ENCODE peak calls at places on chromosomes 2 and 18, in seven cellular contexts. C, G, N, J, D, V and H are unnamed samples. For H3K9me3 and H3K4me1, the result is how much of the 10 kb centered on the place peaks cover.

GRCh38 chr2:15780912-15781574 is 159.3 kb upstream of the MYCN start:
- DNase-seq in C (no peak), G (no peak), N (no peak), J (no peak), D (no peak), V (no peak), H (no peak)

GRCh38 chr18:48929951-48930713 is 20.6 kb downstream of the SMAD7 start:
- DNase-seq in C (peak), G (peak), N (no peak), J (no peak), D (no peak), V (no peak), H (no peak)

GRCh38 chr2:207160115-207160514 is 5.6 kb downstream of the KLF7 start:
- DNase-seq in C (no peak), G (no peak), N (no peak), J (no peak), D (no peak), V (no peak), H (no peak)

GRCh38 chr2:61138859-61139258 is 23.1 kb upstream of the C2orf74 start:
- DNase-seq in C (no peak), G (no peak), N (no peak), J (no peak), D (no peak), V (no peak), H (no peak)

GRCh38 chr2:70397186-70397585 is 95.3 kb upstream of the FAM136A start:
- DNase-seq in C (no peak), G (no peak), N (no peak), J (no peak), D (no peak), V (no peak), H (no peak)

GRCh38 chr18:6744816-6745455 is 15.4 kb downstream of the ARHGAP28 start:
- DNase-seq in C (no peak), G (no peak), N (no peak), J (no peak), D (no peak), V (no peak), H (no peak)

GRCh38 chr2:240223631-240224030 is 83.2 kb upstream of the OTOS start:
- DNase-seq in C (no peak), G (no peak), N (no peak), J (no peak), D (no peak), V (no peak), H (no peak)

GRCh38 chr2:46379213-46380037 is 82.2 kb downstream of the EPAS1 start:
- DNase-seq in C (no peak), G (no peak), N (no peak), J (no peak), D (no peak), V (no peak), H (no peak)

GRCh38 chr2:25029183-25029554 is 12.7 kb upstream of the EFR3B start:
- DNase-seq in C (no peak), G (no peak), N (no peak), J (no peak), D (no peak), V (no peak), H (no peak)

GRCh38 chr2:59259913-59260312 is 1018.8 kb upstream of the FANCL start:
- DNase-seq in C (no peak), G (no peak), N (no peak), J (no peak), D (no peak), V (no peak), H (no peak)

GRCh38 chr2:32810909-32811495 is 135.8 kb upstream of the LTBP1 start:
- DNase-seq in C (no peak), G (no peak), N (no peak), J (no peak), D (no peak), V (no peak), H (no peak)

GRCh38 chr2:6968319-6969100 is 51.3 kb downstream of the RNF144A start:
- DNase-seq in C (peak), G (peak), N (no peak), J (no peak), D (no peak), V (no peak), H (no peak)

GRCh38 chr2:36354816-36355156 is 792 bp upstream of the CRIM1 start:
- DNase-seq in C (no peak), G (no peak), N (no peak), J (no peak), D (no peak), V (no peak), H (no peak)

GRCh38 chr2:127082974-127083373 is 24.0 kb downstream of the BIN1 start:
- DNase-seq in C (no peak), G (no peak), N (no peak), J (no peak), D (no peak), V (no peak), H (no peak)

GRCh38 chr2:236663671-236664101 is 94.1 kb downstream of the ACKR3 start:
- DNase-seq in C (no peak), G (no peak), N (no peak), J (no peak), D (no peak), V (no peak), H (no peak)

GRCh38 chr2:159226059-159226461 is 60.4 kb downstream of the WDSUB1 start:
- DNase-seq in C (peak), G (no peak), N (peak), J (no peak), D (peak), V (peak), H (peak)

GRCh38 chr18:5463390-5463789 is 80.4 kb downstream of the EPB41L3 start:
- DNase-seq in C (no peak), G (no peak), N (no peak), J (no peak), D (no peak), V (no peak), H (no peak)

GRCh38 chr2:143601828-143602227 is 472.6 kb downstream of the ARHGAP15 start:
- DNase-seq in C (no peak), G (no peak), N (no peak), J (no peak), D (no peak), V (no peak), H (no peak)

GRCh38 chr18:3948958-3949357 is 499.0 kb downstream of the TGIF1 start:
- DNase-seq in C (no peak), G (no peak), N (no peak), J (no peak), D (no peak), V (no peak), H (no peak)
- H3K9me3 ChIP-seq in C (under half), G (under half), N (under half), J (under half), D (under half), V (under half), H (under half)

GRCh38 chr2:217939220-217939619 is 63.6 kb downstream of the TNS1 start:
- DNase-seq in C (no peak), G (no peak), N (no peak), J (no peak), D (no peak), V (no peak), H (no peak)

GRCh38 chr2:217936952-217937351 is 65.8 kb downstream of the TNS1 start:
- DNase-seq in C (no peak), G (no peak), N (no peak), J (no peak), D (no peak), V (no peak), H (no peak)

GRCh38 chr2:217938038-217938437 is 64.8 kb downstream of the TNS1 start:
- DNase-seq in C (no peak), G (no peak), N (no peak), J (no peak), D (no peak), V (no peak), H (no peak)

GRCh38 chr2:217935901-217936684 is 66.7 kb downstream of the TNS1 start:
- DNase-seq in C (no peak), G (no peak), N (no peak), J (no peak), D (no peak), V (no peak), H (no peak)

GRCh38 chr2:217937446-217937845 is 65.3 kb downstream of the TNS1 start:
- DNase-seq in C (no peak), G (peak), N (no peak), J (no peak), D (peak), V (no peak), H (no peak)
- H3K4me1 ChIP-seq in C (half or more), G (half or more), N (under half), J (under half), D (under half), V (under half), H (under half)

GRCh38 chr2:26561918-26562810 is 79.0 kb downstream of the CIB4 start:
- DNase-seq in C (peak), G (peak), N (peak), J (no peak), D (peak), V (no peak), H (no peak)

GRCh38 chr2:26561376-26561775 is 79.8 kb downstream of the CIB4 start:
- DNase-seq in C (no peak), G (no peak), N (no peak), J (no peak), D (no peak), V (no peak), H (no peak)

GRCh38 chr2:26559044-26559405 is 81.1 kb upstream of the OTOF start:
- DNase-seq in C (no peak), G (no peak), N (no peak), J (no peak), D (no peak), V (no peak), H (no peak)

GRCh38 chr2:26559556-26559955 is 81.6 kb downstream of the CIB4 start:
- DNase-seq in C (no peak), G (no peak), N (no peak), J (no peak), D (no peak), V (no peak), H (no peak)

GRCh38 chr2:26560892-26561291 is 80.3 kb downstream of the CIB4 start:
- DNase-seq in C (no peak), G (no peak), N (no peak), J (no peak), D (no peak), V (no peak), H (no peak)
- TF ChIP-seq SIN3A in C (no peak), G (no peak), N (no peak), J (no peak), D (no peak), V (no peak), H (no peak)

GRCh38 chr18:12165038-12165768 is 71.6 kb downstream of the ANKRD62 start:
- DNase-seq in C (no peak), G (no peak), N (no peak), J (no peak), D (no peak), V (no peak), H (no peak)
- H3K9me3 ChIP-seq in C (under half), G (under half), N (under half), J (under half), D (under half), V (under half), H (under half)

DNA sequence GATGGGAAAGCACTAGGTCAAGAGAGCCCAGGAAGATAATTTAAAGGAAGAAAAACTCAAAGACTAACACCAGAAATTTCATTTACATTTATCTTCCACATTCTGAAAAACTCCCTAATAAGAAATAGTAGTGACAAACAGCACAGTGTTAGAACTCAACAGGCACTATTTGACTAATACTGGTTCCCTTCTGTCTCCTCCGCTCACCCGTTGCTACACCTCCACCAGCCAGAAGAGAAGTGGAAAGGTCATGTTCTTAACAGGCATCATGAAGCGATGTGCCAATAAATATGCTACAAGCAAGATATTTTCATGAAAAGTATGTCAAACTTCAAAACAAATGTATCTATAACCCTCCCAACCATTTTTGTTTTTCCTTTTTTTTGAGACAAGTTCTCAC is 5.7 kb downstream of the ROCK1 start:
- DNase-seq in C (no peak), G (no peak), N (no peak), J (no peak), D (no peak), V (no peak), H (no peak)
- H3K4me1 ChIP-seq in C (half or more), G (under half), N (under half), J (under half), D (under half), V (under half), H (under half)

DNA sequence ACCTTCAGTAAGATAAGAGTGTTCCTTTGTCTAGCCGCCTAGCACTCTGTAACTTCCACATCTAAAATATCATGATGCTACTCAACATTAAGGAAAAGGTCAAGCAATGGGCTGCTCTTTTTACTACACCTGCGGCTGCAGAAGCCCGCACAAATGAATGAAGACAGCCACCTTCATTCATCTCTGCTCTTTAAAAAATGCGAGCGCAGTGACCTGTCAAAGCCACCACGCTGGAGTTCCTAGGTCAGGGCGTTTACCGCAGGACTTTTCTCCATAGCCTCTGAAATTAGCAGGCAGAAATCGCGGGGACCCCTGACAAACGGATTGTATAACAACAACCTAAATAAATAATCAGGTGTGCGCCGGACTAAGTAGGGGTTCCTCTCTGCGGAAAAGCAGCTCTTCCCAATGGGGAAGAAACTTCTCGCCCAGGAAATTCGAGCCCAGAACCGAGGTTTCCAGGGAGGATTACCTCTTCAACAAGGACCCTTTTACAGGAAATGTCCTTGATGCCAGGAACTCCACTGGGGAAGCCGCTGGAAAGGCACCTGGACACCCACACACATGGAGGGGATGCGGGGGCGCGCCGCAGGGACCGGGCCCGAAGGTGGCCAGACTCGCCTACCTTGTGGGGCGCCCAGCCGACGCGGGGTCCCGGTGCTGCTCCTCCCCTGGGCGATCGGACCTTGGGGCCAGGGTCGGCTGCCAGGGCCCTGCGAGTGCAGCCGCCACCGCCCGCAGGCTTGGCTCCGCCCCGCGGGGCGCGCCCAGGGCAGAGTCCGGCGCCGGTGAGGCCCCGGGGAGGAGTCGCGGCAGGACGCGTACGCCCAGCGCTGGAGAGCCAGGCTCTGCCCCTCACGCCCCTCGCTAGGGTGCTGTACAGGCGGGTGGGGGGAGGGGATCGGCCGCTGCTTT is at the start of gene CCDC68:
- DNase-seq in C (peak), G (no peak), N (no peak), J (no peak), D (peak), V (peak), H (no peak)
- TF ChIP-seq SIN3A in C (peak), G (no peak), N (no peak), J (no peak), D (no peak), V (no peak), H (no peak)

DNA sequence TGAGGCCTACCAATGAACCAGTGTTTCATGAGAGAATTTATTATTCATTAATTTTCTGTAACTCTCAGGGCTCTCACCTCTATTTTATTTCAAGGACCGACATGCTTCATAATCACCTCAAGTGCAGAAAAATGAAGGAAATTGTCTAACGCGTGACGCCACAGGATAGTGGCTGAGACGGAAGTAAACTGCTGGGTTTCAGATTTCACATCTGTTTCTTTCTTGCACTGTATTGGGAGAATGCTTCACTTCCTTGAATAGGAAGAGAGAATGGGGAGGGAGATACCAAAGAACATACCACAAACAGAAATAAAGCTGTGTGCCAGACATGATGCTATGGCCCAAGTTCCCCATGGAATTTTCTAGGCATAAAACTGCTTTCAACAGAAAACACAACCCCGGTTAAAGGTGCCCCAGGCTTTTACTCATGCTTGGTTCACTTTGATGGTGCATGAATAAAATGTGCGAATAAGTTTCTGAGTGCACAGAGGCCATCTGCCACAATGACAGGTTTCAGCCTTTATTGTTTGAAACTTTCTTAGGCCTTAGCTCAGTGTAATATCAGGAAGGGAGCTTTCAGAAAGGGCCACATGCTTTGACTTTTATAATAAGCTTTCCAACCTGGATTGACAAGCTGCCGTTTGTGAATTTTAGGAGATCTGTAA is 1116.4 kb downstream of the SOCS6 start:
- DNase-seq in C (no peak), G (no peak), N (no peak), J (no peak), D (no peak), V (no peak), H (no peak)
- H3K9me3 ChIP-seq in C (under half), G (under half), N (under half), J (under half), D (under half), V (half or more), H (under half)